ENCODE peak calls at places on chromosome 20, in ten cellular contexts. One of them, this sample, is unnamed. For H3K4me1, the result is how much of the 10 kb centered on the place peaks cover.

GRCh38 chr20:18093388-18093787 is 35.7 kb upstream of the OVOL2 start:
- DNase-seq in astrocyte: no peak
- DNase-seq in neuronal stem cell: no peak
- DNase-seq in left lung: no peak
- DNase-seq in spleen: no peak
- DNase-seq in CD8-positive, alpha-beta memory T cell: no peak
- DNase-seq in tibial nerve: no peak
- DNase-seq in uterus: no peak
- DNase-seq in right lobe of liver: no peak
- DNase-seq in CD8-positive, alpha-beta T cell: no peak
- DNase-seq in this sample: no peak

GRCh38 chr20:12177657-12178293 is 260.1 kb downstream of the BTBD3 start:
- DNase-seq in uterus: no peak
- DNase-seq in CD8-positive, alpha-beta T cell: no peak
- DNase-seq in tibial nerve: no peak
- DNase-seq in astrocyte: no peak
- DNase-seq in spleen: no peak
- DNase-seq in right lobe of liver: no peak
- DNase-seq in CD8-positive, alpha-beta memory T cell: no peak
- DNase-seq in neuronal stem cell: no peak
- DNase-seq in left lung: no peak
- DNase-seq in this sample: no peak

GRCh38 chr20:62910777-62911497 is 15.4 kb downstream of the DIDO1 start:
- DNase-seq in CD8-positive, alpha-beta memory T cell: peak
- DNase-seq in spleen: no peak
- DNase-seq in uterus: no peak
- DNase-seq in astrocyte: no peak
- DNase-seq in left lung: no peak
- DNase-seq in neuronal stem cell: no peak
- DNase-seq in tibial nerve: no peak
- DNase-seq in CD8-positive, alpha-beta T cell: no peak
- DNase-seq in right lobe of liver: no peak
- DNase-seq in this sample: no peak

GRCh38 chr20:31569163-31570020 is 35.7 kb upstream of the ID1 start:
- DNase-seq in CD8-positive, alpha-beta T cell: peak
- DNase-seq in astrocyte: peak
- DNase-seq in spleen: peak
- DNase-seq in neuronal stem cell: no peak
- DNase-seq in tibial nerve: peak
- DNase-seq in left lung: no peak
- DNase-seq in uterus: peak
- DNase-seq in CD8-positive, alpha-beta memory T cell: peak
- DNase-seq in right lobe of liver: peak
- DNase-seq in this sample: no peak

GRCh38 chr20:32362924-32363364 is 4.8 kb downstream of the ASXL1 start:
- DNase-seq in right lobe of liver: no peak
- DNase-seq in astrocyte: no peak
- DNase-seq in spleen: no peak
- DNase-seq in uterus: no peak
- DNase-seq in left lung: no peak
- DNase-seq in CD8-positive, alpha-beta T cell: no peak
- DNase-seq in tibial nerve: no peak
- DNase-seq in CD8-positive, alpha-beta memory T cell: no peak
- DNase-seq in neuronal stem cell: no peak
- DNase-seq in this sample: no peak

GRCh38 chr20:8131598-8132014 is 460 bp upstream of the PLCB1 start:
- DNase-seq in CD8-positive, alpha-beta memory T cell: no peak
- DNase-seq in CD8-positive, alpha-beta T cell: no peak
- DNase-seq in left lung: no peak
- DNase-seq in right lobe of liver: no peak
- DNase-seq in tibial nerve: peak
- DNase-seq in neuronal stem cell: no peak
- DNase-seq in spleen: no peak
- DNase-seq in uterus: no peak
- DNase-seq in astrocyte: no peak
- DNase-seq in this sample: no peak

GRCh38 chr20:47055699-47056369 is 161.2 kb downstream of the EYA2 start:
- DNase-seq in CD8-positive, alpha-beta memory T cell: no peak
- DNase-seq in spleen: no peak
- DNase-seq in uterus: peak
- DNase-seq in astrocyte: no peak
- DNase-seq in left lung: no peak
- DNase-seq in CD8-positive, alpha-beta T cell: no peak
- DNase-seq in neuronal stem cell: no peak
- DNase-seq in right lobe of liver: no peak
- DNase-seq in tibial nerve: no peak
- DNase-seq in this sample: no peak

GRCh38 chr20:33027769-33028751 is 3.4 kb upstream of the BPIFB6 start:
- DNase-seq in neuronal stem cell: no peak
- DNase-seq in tibial nerve: no peak
- DNase-seq in CD8-positive, alpha-beta memory T cell: no peak
- DNase-seq in right lobe of liver: no peak
- DNase-seq in uterus: no peak
- DNase-seq in CD8-positive, alpha-beta T cell: no peak
- DNase-seq in left lung: no peak
- DNase-seq in spleen: no peak
- DNase-seq in astrocyte: no peak
- DNase-seq in this sample: no peak

GRCh38 chr20:11754451-11754850 is 163.2 kb upstream of the BTBD3 start:
- DNase-seq in uterus: no peak
- DNase-seq in CD8-positive, alpha-beta memory T cell: no peak
- DNase-seq in neuronal stem cell: no peak
- DNase-seq in tibial nerve: no peak
- DNase-seq in right lobe of liver: no peak
- DNase-seq in spleen: no peak
- DNase-seq in CD8-positive, alpha-beta T cell: no peak
- DNase-seq in left lung: no peak
- DNase-seq in astrocyte: no peak
- DNase-seq in this sample: no peak

GRCh38 chr20:16241911-16242310 is 331.3 kb downstream of the KIF16B start:
- DNase-seq in neuronal stem cell: no peak
- DNase-seq in left lung: no peak
- DNase-seq in uterus: no peak
- DNase-seq in tibial nerve: no peak
- DNase-seq in astrocyte: no peak
- DNase-seq in spleen: no peak
- DNase-seq in right lobe of liver: no peak
- DNase-seq in CD8-positive, alpha-beta memory T cell: no peak
- DNase-seq in CD8-positive, alpha-beta T cell: no peak
- DNase-seq in this sample: no peak

GRCh38 chr20:35263609-35264223 is 14.2 kb downstream of the MMP24OS start:
- DNase-seq in left lung: peak
- DNase-seq in neuronal stem cell: no peak
- DNase-seq in spleen: no peak
- DNase-seq in CD8-positive, alpha-beta memory T cell: no peak
- DNase-seq in CD8-positive, alpha-beta T cell: no peak
- DNase-seq in right lobe of liver: peak
- DNase-seq in tibial nerve: no peak
- DNase-seq in uterus: no peak
- DNase-seq in astrocyte: no peak
- DNase-seq in this sample: no peak

GRCh38 chr20:56004611-56005388 is 519 bp downstream of the CBLN4 start:
- DNase-seq in CD8-positive, alpha-beta memory T cell: no peak
- DNase-seq in right lobe of liver: no peak
- DNase-seq in uterus: no peak
- DNase-seq in CD8-positive, alpha-beta T cell: no peak
- DNase-seq in spleen: no peak
- DNase-seq in left lung: peak
- DNase-seq in tibial nerve: no peak
- DNase-seq in neuronal stem cell: peak
- DNase-seq in astrocyte: no peak
- DNase-seq in this sample: no peak

GRCh38 chr20:56003111-56003800 is 2.1 kb downstream of the CBLN4 start:
- DNase-seq in tibial nerve: no peak
- DNase-seq in left lung: peak
- DNase-seq in neuronal stem cell: no peak
- DNase-seq in uterus: no peak
- DNase-seq in CD8-positive, alpha-beta memory T cell: no peak
- DNase-seq in astrocyte: no peak
- DNase-seq in right lobe of liver: peak
- DNase-seq in CD8-positive, alpha-beta T cell: no peak
- DNase-seq in spleen: no peak
- DNase-seq in this sample: no peak

GRCh38 chr20:56001106-56001785 is 4.1 kb downstream of the CBLN4 start:
- DNase-seq in uterus: no peak
- DNase-seq in CD8-positive, alpha-beta T cell: no peak
- DNase-seq in left lung: no peak
- DNase-seq in astrocyte: no peak
- DNase-seq in tibial nerve: no peak
- DNase-seq in CD8-positive, alpha-beta memory T cell: no peak
- DNase-seq in neuronal stem cell: no peak
- DNase-seq in spleen: no peak
- DNase-seq in right lobe of liver: peak
- DNase-seq in this sample: no peak

GRCh38 chr20:56003966-56004365 is 1.4 kb downstream of the CBLN4 start:
- DNase-seq in right lobe of liver: peak
- DNase-seq in spleen: no peak
- DNase-seq in CD8-positive, alpha-beta T cell: no peak
- DNase-seq in neuronal stem cell: peak
- DNase-seq in uterus: no peak
- DNase-seq in tibial nerve: no peak
- DNase-seq in CD8-positive, alpha-beta memory T cell: no peak
- DNase-seq in left lung: peak
- DNase-seq in astrocyte: no peak
- DNase-seq in this sample: no peak

GRCh38 chr20:56001890-56002289 is 3.4 kb downstream of the CBLN4 start:
- DNase-seq in uterus: no peak
- DNase-seq in CD8-positive, alpha-beta T cell: no peak
- DNase-seq in neuronal stem cell: no peak
- DNase-seq in astrocyte: no peak
- DNase-seq in tibial nerve: no peak
- DNase-seq in left lung: no peak
- DNase-seq in right lobe of liver: no peak
- DNase-seq in spleen: no peak
- DNase-seq in CD8-positive, alpha-beta memory T cell: no peak
- DNase-seq in this sample: no peak
- H3K4me1 ChIP-seq in uterus: under half
- H3K4me1 ChIP-seq in CD8-positive, alpha-beta T cell: under half
- H3K4me1 ChIP-seq in neuronal stem cell: under half
- H3K4me1 ChIP-seq in astrocyte: under half
- H3K4me1 ChIP-seq in tibial nerve: under half
- H3K4me1 ChIP-seq in left lung: under half
- H3K4me1 ChIP-seq in right lobe of liver: under half
- H3K4me1 ChIP-seq in spleen: under half
- H3K4me1 ChIP-seq in CD8-positive, alpha-beta memory T cell: under half
- H3K4me1 ChIP-seq in this sample: under half

GRCh38 chr20:43843096-43843964 is 71.3 kb upstream of the TOX2 start:
- DNase-seq in astrocyte: peak
- DNase-seq in CD8-positive, alpha-beta T cell: no peak
- DNase-seq in spleen: no peak
- DNase-seq in right lobe of liver: peak
- DNase-seq in neuronal stem cell: no peak
- DNase-seq in left lung: no peak
- DNase-seq in tibial nerve: no peak
- DNase-seq in uterus: no peak
- DNase-seq in CD8-positive, alpha-beta memory T cell: no peak
- DNase-seq in this sample: peak
- H3K27ac ChIP-seq in astrocyte: peak
- H3K27ac ChIP-seq in CD8-positive, alpha-beta T cell: no peak
- H3K27ac ChIP-seq in spleen: no peak
- H3K27ac ChIP-seq in right lobe of liver: no peak
- H3K27ac ChIP-seq in neuronal stem cell: no peak
- H3K27ac ChIP-seq in left lung: no peak
- H3K27ac ChIP-seq in tibial nerve: no peak
- H3K27ac ChIP-seq in uterus: no peak
- H3K27ac ChIP-seq in CD8-positive, alpha-beta memory T cell: no peak
- H3K27ac ChIP-seq in this sample: no peak

DNA sequence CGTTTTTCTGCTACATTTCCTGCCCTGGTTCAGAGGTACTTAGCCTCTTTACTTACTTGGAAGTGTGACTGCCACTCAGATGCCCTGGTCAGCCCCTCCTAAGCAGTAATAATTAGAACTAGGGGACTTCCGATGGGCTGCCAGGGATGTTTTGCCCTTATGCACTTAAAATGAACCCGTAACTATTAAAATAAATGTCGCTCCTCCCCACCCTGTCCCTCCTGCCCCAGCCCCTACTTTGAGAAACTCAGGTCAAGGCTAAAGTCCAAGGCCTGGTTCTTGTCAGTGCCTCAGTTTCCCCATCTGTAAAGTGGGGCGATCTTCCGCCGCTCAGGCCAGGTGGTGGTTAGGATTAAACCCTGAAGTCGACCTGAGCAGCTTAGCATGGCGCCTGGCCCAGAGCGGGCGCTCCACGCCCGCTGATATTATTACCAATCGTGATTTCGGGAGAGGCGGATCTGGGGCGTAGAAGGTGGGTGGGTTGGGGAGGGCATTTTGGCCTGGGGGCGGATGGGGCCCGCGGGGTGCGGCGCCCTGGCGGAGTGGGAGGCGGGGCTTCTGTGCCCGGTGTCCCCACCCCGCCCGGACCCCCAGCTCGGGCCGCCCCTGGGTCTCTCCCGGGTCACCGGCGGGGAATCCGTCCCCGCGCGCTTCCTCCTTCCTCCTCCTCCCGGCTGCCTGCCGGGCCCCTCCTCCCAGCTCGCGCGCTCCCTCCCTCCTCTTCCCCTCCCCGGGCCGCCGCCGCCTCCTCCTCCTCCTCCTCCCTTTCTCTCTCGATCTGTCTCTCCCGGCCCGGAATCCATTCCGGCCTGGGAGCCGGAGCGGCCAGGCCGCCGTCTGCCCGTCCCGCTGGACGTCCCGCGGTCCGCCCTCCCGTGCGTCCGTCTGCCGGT is at the start of gene SRC:
- DNase-seq in spleen: peak
- DNase-seq in tibial nerve: peak
- DNase-seq in right lobe of liver: peak
- DNase-seq in astrocyte: peak
- DNase-seq in CD8-positive, alpha-beta memory T cell: no peak
- DNase-seq in left lung: peak
- DNase-seq in uterus: peak
- DNase-seq in neuronal stem cell: peak
- DNase-seq in CD8-positive, alpha-beta T cell: peak
- DNase-seq in this sample: peak
- H3K4me1 ChIP-seq in spleen: under half
- H3K4me1 ChIP-seq in tibial nerve: under half
- H3K4me1 ChIP-seq in right lobe of liver: under half
- H3K4me1 ChIP-seq in astrocyte: under half
- H3K4me1 ChIP-seq in CD8-positive, alpha-beta memory T cell: under half
- H3K4me1 ChIP-seq in left lung: under half
- H3K4me1 ChIP-seq in uterus: under half
- H3K4me1 ChIP-seq in neuronal stem cell: under half
- H3K4me1 ChIP-seq in CD8-positive, alpha-beta T cell: under half
- H3K4me1 ChIP-seq in this sample: under half

DNA sequence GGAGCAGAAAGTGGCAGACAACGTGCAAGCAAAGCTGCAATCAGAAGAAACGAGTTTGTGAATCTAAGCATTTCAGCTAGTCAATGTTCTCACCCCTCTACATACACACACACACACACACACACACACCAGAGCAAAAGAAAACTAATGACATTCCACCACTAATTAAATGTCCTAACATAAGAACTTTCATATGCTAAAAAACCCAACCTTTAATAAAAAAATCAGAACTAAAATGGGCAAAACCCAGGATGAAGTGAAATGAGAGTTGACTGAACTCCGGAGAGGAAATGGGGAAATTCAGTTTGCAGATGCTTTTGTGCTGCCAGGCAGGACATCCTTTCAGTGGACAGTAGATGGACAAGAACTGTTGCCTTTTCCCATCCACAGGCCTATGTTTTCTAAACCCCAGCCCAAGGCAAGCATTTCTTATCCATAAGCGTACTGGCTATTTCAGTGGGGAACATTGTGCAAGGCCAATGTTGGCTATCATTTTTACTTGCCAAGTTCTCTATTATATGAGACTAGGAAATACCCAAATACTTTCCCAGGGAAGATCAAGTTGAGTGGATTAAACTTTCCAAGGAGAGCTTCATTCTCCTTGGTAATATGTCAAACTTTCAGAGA is 27.2 kb downstream of the RIN2 start:
- DNase-seq in CD8-positive, alpha-beta memory T cell: no peak
- DNase-seq in astrocyte: peak
- DNase-seq in spleen: no peak
- DNase-seq in left lung: no peak
- DNase-seq in uterus: no peak
- DNase-seq in neuronal stem cell: no peak
- DNase-seq in tibial nerve: no peak
- DNase-seq in CD8-positive, alpha-beta T cell: no peak
- DNase-seq in right lobe of liver: no peak
- DNase-seq in this sample: no peak
- H3K27ac ChIP-seq in CD8-positive, alpha-beta memory T cell: no peak
- H3K27ac ChIP-seq in astrocyte: peak
- H3K27ac ChIP-seq in spleen: peak
- H3K27ac ChIP-seq in left lung: peak
- H3K27ac ChIP-seq in uterus: peak
- H3K27ac ChIP-seq in neuronal stem cell: no peak
- H3K27ac ChIP-seq in tibial nerve: peak
- H3K27ac ChIP-seq in CD8-positive, alpha-beta T cell: no peak
- H3K27ac ChIP-seq in right lobe of liver: no peak
- H3K27ac ChIP-seq in this sample: peak

This sample was measured in right atrium auricular region.